ENCODE peak calls at places on chromosomes 3 and 15, in four cellular contexts. R, S, C and M are unnamed samples.

GRCh38 chr15:101200181-101200580 is 51.7 kb downstream of the CHSY1 start:
- DNase-seq in R (no peak), S (no peak), C (no peak), M (no peak)

GRCh38 chr3:65685621-65686020 is 353.1 kb downstream of the MAGI1 start:
- DNase-seq in R (no peak), S (no peak), C (no peak), M (no peak)

GRCh38 chr3:163490119-163490518 is 1588.2 kb downstream of the SI start:
- DNase-seq in R (peak; percentile 79), S (no peak), C (peak; percentile 51), M (peak; percentile 59)

GRCh38 chr15:89326316-89326715 is 8.3 kb downstream of the POLG start:
- DNase-seq in R (no peak), S (no peak), C (no peak), M (no peak)

GRCh38 chr3:121942116-121942786 is 48.0 kb downstream of the SLC15A2 start:
- DNase-seq in R (no peak), S (no peak), C (no peak), M (no peak)

GRCh38 chr3:149763565-149763964 is 11.3 kb upstream of the COMMD2 start:
- DNase-seq in R (no peak), S (no peak), C (no peak), M (no peak)

GRCh38 chr15:81312790-81313543 is 11.0 kb downstream of the STARD5 start:
- DNase-seq in R (no peak), S (no peak), C (no peak), M (no peak)

GRCh38 chr3:88031543-88032148 is 27.2 kb downstream of the CGGBP1 start:
- DNase-seq in R (no peak), S (no peak), C (no peak), M (no peak)

GRCh38 chr3:65871305-65872141 is 167.2 kb downstream of the MAGI1 start:
- DNase-seq in R (no peak), S (peak; percentile 32), C (no peak), M (no peak)

GRCh38 chr3:127208483-127209100 is 15.7 kb downstream of the PRR23E start:
- DNase-seq in R (no peak), S (no peak), C (no peak), M (no peak)

GRCh38 chr15:91855684-91856553 is 2.4 kb downstream of the SLCO3A1 start:
- DNase-seq in R (peak; percentile 82), S (peak; percentile 45), C (peak; percentile 61), M (no peak)

GRCh38 chr15:89993344-89993743 is 7.8 kb upstream of the ZNF710 start:
- DNase-seq in R (no peak), S (no peak), C (no peak), M (no peak)

GRCh38 chr15:52803543-52804306 is 13.6 kb upstream of the ONECUT1 start:
- DNase-seq in R (peak; percentile 38), S (no peak), C (no peak), M (no peak)

GRCh38 chr15:38558714-38559059 is 5.9 kb downstream of the RASGRP1 start:
- DNase-seq in R (no peak), S (peak; percentile 10), C (no peak), M (no peak)

GRCh38 chr15:56496635-56497034 is 31.7 kb upstream of the MNS1 start:
- DNase-seq in R (no peak), S (peak; percentile 56), C (no peak), M (peak; percentile 54)

GRCh38 chr3:128727996-128728395 is 2.0 kb downstream of the RAB7A start:
- DNase-seq in R (no peak), S (no peak), C (no peak), M (no peak)

GRCh38 chr3:109532257-109533216 is 195.2 kb upstream of the DPPA4 start:
- DNase-seq in R (peak; percentile 72), S (peak; percentile 27), C (peak; percentile 9), M (peak; percentile 3)

GRCh38 chr3:47017504-47018268 is 38.2 kb downstream of the NBEAL2 start:
- DNase-seq in R (no peak), S (no peak), C (no peak), M (no peak)

GRCh38 chr3:177830411-177830849 is 633.1 kb upstream of the TBL1XR1 start:
- DNase-seq in R (no peak), S (no peak), C (no peak), M (no peak)

GRCh38 chr3:69328103-69328755 is 57.7 kb downstream of the FRMD4B start:
- DNase-seq in R (no peak), S (no peak), C (no peak), M (no peak)

GRCh38 chr3:145951431-145951830 is 209.6 kb downstream of the PLOD2 start:
- DNase-seq in R (no peak), S (no peak), C (no peak), M (no peak)

GRCh38 chr3:65194044-65194714 is 506.4 kb upstream of the ADAMTS9 start:
- DNase-seq in R (no peak), S (no peak), C (no peak), M (no peak)

GRCh38 chr15:90760661-90761232 is 43.6 kb downstream of the BLM start:
- DNase-seq in R (no peak), S (no peak), C (no peak), M (no peak)

GRCh38 chr15:66854012-66854965 is 152.3 kb downstream of the SMAD6 start:
- DNase-seq in R (no peak), S (no peak), C (no peak), M (no peak)

GRCh38 chr15:70243686-70244540 is 146.2 kb upstream of the TLE3 start:
- DNase-seq in R (no peak), S (no peak), C (no peak), M (no peak)

GRCh38 chr15:70299931-70300858 is 202.5 kb upstream of the TLE3 start:
- DNase-seq in R (no peak), S (no peak), C (no peak), M (no peak)

GRCh38 chr15:67972377-67972776 is 81.7 kb upstream of the PIAS1 start:
- DNase-seq in R (no peak), S (no peak), C (no peak), M (no peak)

GRCh38 chr15:48984811-48985352 is 21.2 kb upstream of the SHC4 start:
- DNase-seq in R (no peak), S (no peak), C (no peak), M (no peak)

GRCh38 chr3:44862221-44862637 is 517 bp downstream of the TMEM42 start:
- DNase-seq in R (no peak), S (no peak), C (no peak), M (no peak)

GRCh38 chr3:69724722-69725435 is 14.4 kb upstream of the MITF start:
- DNase-seq in R (no peak), S (no peak), C (no peak), M (peak; percentile 80)

GRCh38 chr15:100400996-100401395 is 59.2 kb upstream of the ADAMTS17 start:
- DNase-seq in R (no peak), S (no peak), C (no peak), M (no peak)

GRCh38 chr3:96101013-96101412 is 713.4 kb upstream of the EPHA6 start:
- DNase-seq in R (no peak), S (no peak), C (no peak), M (no peak)

GRCh38 chr3:117483839-117484238 is 774.3 kb downstream of the TUSC7 start:
- DNase-seq in R (no peak), S (no peak), C (no peak), M (no peak)

DNA sequence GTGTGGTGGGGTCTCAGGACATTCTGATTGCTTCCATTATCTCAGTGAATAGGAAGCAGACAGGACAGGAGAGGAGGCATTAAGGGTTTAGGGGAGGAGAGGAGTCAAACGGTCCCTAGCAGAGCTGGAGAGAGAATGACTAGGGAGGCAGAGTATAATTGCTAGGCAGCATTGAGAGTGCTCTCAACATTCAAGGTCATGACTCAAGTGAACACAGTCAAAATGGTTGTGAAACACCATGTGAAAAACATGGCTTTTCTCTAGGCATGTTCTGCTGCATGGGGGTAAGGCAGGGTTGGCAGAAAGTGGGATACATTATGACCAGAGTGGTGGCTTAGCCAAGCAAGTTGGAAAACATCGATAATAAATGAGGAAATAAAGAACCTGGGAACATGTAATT is 19.5 kb upstream of the HRH1 start:
- DNase-seq in R (no peak), S (no peak), C (no peak), M (no peak)
- TF ChIP-seq TEAD4 in R (no peak), S (no peak), C (no peak), M (no peak)

GRCh38 chr3:48970568-48970967 is 19.5 kb upstream of the P4HTM start:
- DNase-seq in R (no peak), S (no peak), C (no peak), M (no peak)
- TF ChIP-seq TEAD4 in R (no peak), S (no peak), C (no peak), M (no peak)

DNA sequence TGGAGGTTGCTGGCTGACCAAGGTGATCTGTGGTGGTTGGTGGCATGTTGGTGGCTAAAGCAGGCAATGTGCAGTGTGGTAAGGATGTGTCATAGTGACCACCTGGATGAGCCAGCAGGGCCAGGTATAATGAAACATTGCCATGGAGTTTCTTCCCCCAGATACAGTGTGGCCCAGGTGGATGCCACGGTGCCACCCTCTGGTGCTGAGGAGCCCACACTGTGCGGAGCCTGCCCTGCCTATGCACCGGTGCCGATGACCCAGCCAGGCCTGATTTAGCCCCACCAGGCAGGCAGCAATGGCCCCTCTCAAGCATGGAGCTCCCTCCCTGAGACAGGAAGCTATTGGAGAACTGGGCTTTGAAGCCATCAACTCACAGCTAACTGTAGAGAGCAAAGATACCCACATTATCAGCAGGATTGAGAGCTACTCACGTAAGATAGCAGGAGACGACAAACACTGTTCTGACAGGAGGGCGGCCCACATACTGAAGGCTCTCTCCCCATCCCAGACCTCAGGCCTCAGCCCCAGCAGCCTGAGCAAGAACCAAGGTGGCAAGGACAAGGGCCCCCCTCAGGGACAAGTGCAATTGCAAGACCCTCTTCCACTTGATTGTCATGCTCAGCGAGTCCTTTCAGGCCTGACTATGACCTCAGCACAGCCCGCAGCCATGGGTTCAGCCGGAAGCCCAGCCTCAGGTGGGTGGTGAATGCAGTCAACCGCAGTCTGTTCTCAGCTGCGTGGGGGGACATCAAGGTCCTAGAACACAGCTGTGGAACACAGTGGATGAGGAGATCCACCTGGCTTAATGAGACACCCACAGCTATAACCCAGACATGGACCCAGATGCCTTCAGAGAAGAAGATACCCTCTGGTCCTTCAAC is 82.8 kb upstream of the CDV3 start:
- DNase-seq in R (no peak), S (no peak), C (no peak), M (no peak)
- TF ChIP-seq TEAD4 in R (no peak), S (no peak), C (no peak), M (no peak)

DNA sequence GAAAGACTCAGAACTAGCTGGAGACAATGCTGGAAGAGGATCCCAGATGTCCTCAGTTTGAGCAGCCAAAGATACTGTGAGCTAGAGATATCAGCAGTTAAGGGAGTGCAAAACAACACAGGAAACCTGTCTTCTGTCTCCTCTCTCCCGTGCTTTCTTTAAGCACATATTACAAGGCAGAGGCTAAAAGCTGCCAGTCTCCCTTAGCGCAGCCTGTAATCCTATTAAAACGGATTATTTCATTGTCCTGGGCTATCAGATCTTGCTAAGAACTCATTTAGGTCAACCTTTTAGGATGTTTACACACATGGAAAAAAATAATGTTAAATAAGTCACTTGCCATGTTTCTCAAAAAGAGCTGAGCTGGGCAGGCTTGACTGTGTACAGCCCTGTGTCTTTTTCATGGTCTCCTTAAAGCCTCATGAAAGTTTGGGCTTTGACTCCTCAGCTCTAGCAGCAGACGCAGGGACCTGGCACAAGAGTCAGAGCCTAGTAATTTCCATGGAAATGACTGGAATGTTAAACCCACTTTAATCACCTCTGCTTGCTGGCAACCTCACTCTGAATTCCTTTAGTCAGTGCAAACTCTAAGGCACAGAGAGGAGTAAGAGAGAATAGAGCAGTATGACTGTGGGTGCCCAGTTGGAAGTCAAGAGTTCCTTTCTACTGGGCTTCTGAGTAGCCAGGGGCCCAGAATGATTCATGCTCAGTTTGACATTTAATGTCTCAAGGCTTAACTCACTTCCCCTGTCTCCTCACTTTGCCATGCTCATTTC is 491.9 kb downstream of the NTRK3 start:
- DNase-seq in R (no peak), S (peak; percentile 28), C (peak; percentile 9), M (no peak)
- TF ChIP-seq TEAD4 in R (no peak), S (peak; percentile 69), C (peak; percentile 68), M (no peak)

GRCh38 chr3:73509812-73510211 is 114.9 kb downstream of the PDZRN3 start:
- DNase-seq in R (no peak), S (no peak), C (no peak), M (no peak)
- TF ChIP-seq TEAD4 in R (no peak), S (no peak), C (no peak), M (no peak)